ENCODE peak calls at places on chromosome 4, in ten cellular contexts. One of them, this sample, is unnamed.
A peak's percentile ranks its signal among the peaks of the same experiment; 100 is the strongest.

GRCh38 chr4:2809610-2810180 is 16.8 kb downstream of the SH3BP2 start:
- DNase-seq in body of pancreas: no peak
- DNase-seq in sigmoid colon: no peak
- DNase-seq in HCT116: no peak
- DNase-seq in tibial nerve: no peak
- DNase-seq in right lobe of liver: no peak
- DNase-seq in Peyer's patch: no peak
- DNase-seq in transverse colon: no peak
- DNase-seq in breast epithelium: no peak
- DNase-seq in gastrocnemius medialis: no peak
- DNase-seq in this sample: peak; percentile 61

GRCh38 chr4:8559524-8560264 is 20.5 kb upstream of the GPR78 start:
- DNase-seq in transverse colon: no peak
- DNase-seq in tibial nerve: no peak
- DNase-seq in breast epithelium: no peak
- DNase-seq in Peyer's patch: peak; percentile 28
- DNase-seq in HCT116: no peak
- DNase-seq in sigmoid colon: no peak
- DNase-seq in body of pancreas: no peak
- DNase-seq in gastrocnemius medialis: no peak
- DNase-seq in right lobe of liver: no peak
- DNase-seq in this sample: no peak

GRCh38 chr4:121791481-121791880 is 9.6 kb upstream of the EXOSC9 start:
- DNase-seq in gastrocnemius medialis: no peak
- DNase-seq in breast epithelium: no peak
- DNase-seq in sigmoid colon: no peak
- DNase-seq in body of pancreas: no peak
- DNase-seq in tibial nerve: no peak
- DNase-seq in HCT116: no peak
- DNase-seq in Peyer's patch: no peak
- DNase-seq in right lobe of liver: no peak
- DNase-seq in transverse colon: no peak
- DNase-seq in this sample: no peak

GRCh38 chr4:174523003-174523693 is 860 bp upstream of the HPGD start:
- DNase-seq in breast epithelium: no peak
- DNase-seq in right lobe of liver: peak; percentile 51
- DNase-seq in tibial nerve: peak; percentile 7
- DNase-seq in gastrocnemius medialis: no peak
- DNase-seq in HCT116: no peak
- DNase-seq in body of pancreas: no peak
- DNase-seq in Peyer's patch: no peak
- DNase-seq in transverse colon: peak; percentile 12
- DNase-seq in sigmoid colon: no peak
- DNase-seq in this sample: no peak

GRCh38 chr4:14888790-14889189 is 113.5 kb upstream of the CPEB2 start:
- DNase-seq in breast epithelium: no peak
- DNase-seq in body of pancreas: no peak
- DNase-seq in gastrocnemius medialis: no peak
- DNase-seq in HCT116: no peak
- DNase-seq in tibial nerve: no peak
- DNase-seq in transverse colon: no peak
- DNase-seq in Peyer's patch: no peak
- DNase-seq in sigmoid colon: no peak
- DNase-seq in right lobe of liver: no peak
- DNase-seq in this sample: no peak

GRCh38 chr4:81746071-81746470 is 274.4 kb upstream of the RASGEF1B start:
- DNase-seq in body of pancreas: no peak
- DNase-seq in breast epithelium: no peak
- DNase-seq in sigmoid colon: no peak
- DNase-seq in right lobe of liver: no peak
- DNase-seq in gastrocnemius medialis: no peak
- DNase-seq in transverse colon: no peak
- DNase-seq in HCT116: no peak
- DNase-seq in tibial nerve: no peak
- DNase-seq in Peyer's patch: no peak
- DNase-seq in this sample: no peak

GRCh38 chr4:3399277-3400194 is 42.2 kb upstream of the HGFAC start:
- DNase-seq in gastrocnemius medialis: no peak
- DNase-seq in right lobe of liver: peak; percentile 72
- DNase-seq in tibial nerve: no peak
- DNase-seq in Peyer's patch: no peak
- DNase-seq in transverse colon: no peak
- DNase-seq in body of pancreas: no peak
- DNase-seq in breast epithelium: no peak
- DNase-seq in HCT116: peak; percentile 18
- DNase-seq in sigmoid colon: peak; percentile 28
- DNase-seq in this sample: no peak

GRCh38 chr4:102143433-102143832 is 201.8 kb downstream of the SLC39A8 start:
- DNase-seq in HCT116: no peak
- DNase-seq in body of pancreas: no peak
- DNase-seq in transverse colon: no peak
- DNase-seq in breast epithelium: no peak
- DNase-seq in tibial nerve: no peak
- DNase-seq in Peyer's patch: no peak
- DNase-seq in sigmoid colon: no peak
- DNase-seq in gastrocnemius medialis: no peak
- DNase-seq in right lobe of liver: no peak
- DNase-seq in this sample: no peak

GRCh38 chr4:33107813-33108212 is 2387.6 kb downstream of the PCDH7 start:
- DNase-seq in gastrocnemius medialis: no peak
- DNase-seq in breast epithelium: no peak
- DNase-seq in tibial nerve: no peak
- DNase-seq in right lobe of liver: no peak
- DNase-seq in sigmoid colon: no peak
- DNase-seq in HCT116: no peak
- DNase-seq in body of pancreas: no peak
- DNase-seq in Peyer's patch: no peak
- DNase-seq in transverse colon: no peak
- DNase-seq in this sample: no peak

GRCh38 chr4:71396382-71396781 is 57.6 kb downstream of the SLC4A4 start:
- DNase-seq in breast epithelium: no peak
- DNase-seq in HCT116: no peak
- DNase-seq in right lobe of liver: no peak
- DNase-seq in transverse colon: no peak
- DNase-seq in Peyer's patch: no peak
- DNase-seq in body of pancreas: no peak
- DNase-seq in tibial nerve: no peak
- DNase-seq in gastrocnemius medialis: no peak
- DNase-seq in sigmoid colon: no peak
- DNase-seq in this sample: no peak

GRCh38 chr4:183600189-183600685 is 58.7 kb downstream of the RWDD4 start:
- DNase-seq in tibial nerve: no peak
- DNase-seq in HCT116: no peak
- DNase-seq in body of pancreas: no peak
- DNase-seq in Peyer's patch: no peak
- DNase-seq in sigmoid colon: no peak
- DNase-seq in gastrocnemius medialis: no peak
- DNase-seq in breast epithelium: no peak
- DNase-seq in right lobe of liver: no peak
- DNase-seq in transverse colon: no peak
- DNase-seq in this sample: no peak

GRCh38 chr4:183101956-183102480 is 3.0 kb downstream of the WWC2 start:
- DNase-seq in body of pancreas: no peak
- DNase-seq in gastrocnemius medialis: no peak
- DNase-seq in sigmoid colon: no peak
- DNase-seq in breast epithelium: no peak
- DNase-seq in right lobe of liver: no peak
- DNase-seq in transverse colon: no peak
- DNase-seq in tibial nerve: no peak
- DNase-seq in Peyer's patch: no peak
- DNase-seq in HCT116: no peak
- DNase-seq in this sample: no peak

GRCh38 chr4:147822128-147822527 is 90.2 kb downstream of the ARHGAP10 start:
- DNase-seq in Peyer's patch: no peak
- DNase-seq in tibial nerve: peak; percentile 98
- DNase-seq in right lobe of liver: peak; percentile 90
- DNase-seq in HCT116: no peak
- DNase-seq in transverse colon: peak; percentile 58
- DNase-seq in gastrocnemius medialis: peak; percentile 94
- DNase-seq in body of pancreas: peak; percentile 98
- DNase-seq in breast epithelium: no peak
- DNase-seq in sigmoid colon: peak; percentile 94
- DNase-seq in this sample: peak; percentile 94

DNA sequence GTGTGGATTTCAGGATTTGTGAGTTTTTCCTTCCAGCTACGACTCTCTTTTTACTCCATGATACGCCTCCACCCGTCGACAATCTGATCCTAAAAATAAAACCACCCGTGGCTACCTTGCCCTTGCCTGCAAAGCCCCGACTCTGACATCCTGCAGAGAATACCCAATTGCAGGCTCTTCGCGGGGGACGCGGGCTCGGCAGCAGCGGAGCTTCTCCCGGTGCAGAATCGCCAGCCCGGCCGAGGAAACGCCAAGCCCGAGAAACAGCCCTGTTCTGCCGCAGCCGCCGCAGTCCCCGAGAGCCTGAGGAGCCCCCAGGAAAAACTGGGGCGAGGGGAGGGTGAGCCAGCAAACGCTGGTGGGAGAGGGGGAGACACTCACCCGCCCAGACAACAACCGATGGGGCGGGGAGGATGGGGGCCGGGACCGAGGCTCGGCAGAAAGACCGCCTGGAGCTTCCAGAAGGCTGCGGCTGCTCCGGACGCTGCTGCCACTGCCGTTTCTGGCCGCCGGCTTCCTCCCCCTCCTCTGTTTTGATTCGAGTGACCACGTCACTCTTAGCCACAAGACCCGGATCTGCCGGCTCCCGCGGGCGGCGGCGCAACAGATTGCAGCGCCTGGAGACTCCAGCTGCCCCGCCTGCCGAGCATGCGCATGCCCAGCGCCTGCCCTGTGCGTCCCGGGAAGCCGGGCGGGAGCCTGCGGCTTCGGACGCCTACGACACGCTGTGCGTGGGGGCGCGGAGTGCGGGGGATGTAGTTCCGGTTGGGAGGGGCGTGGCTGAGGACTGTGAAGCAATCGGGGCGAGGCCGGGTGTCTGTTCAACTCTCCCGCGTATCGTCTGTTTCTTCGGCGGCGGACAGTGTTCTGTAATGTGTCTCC is at the start of gene SMIM14:
- DNase-seq in tibial nerve: peak; percentile 97
- DNase-seq in gastrocnemius medialis: peak; percentile 97
- DNase-seq in right lobe of liver: peak; percentile 99
- DNase-seq in transverse colon: peak; percentile 99
- DNase-seq in Peyer's patch: peak; percentile 98
- DNase-seq in breast epithelium: peak; percentile 98
- DNase-seq in HCT116: peak; percentile 93
- DNase-seq in body of pancreas: peak; percentile 99
- DNase-seq in sigmoid colon: peak; percentile 100
- DNase-seq in this sample: peak; percentile 99
- TF ChIP-seq CTCF in tibial nerve: no peak
- TF ChIP-seq CTCF in gastrocnemius medialis: peak; percentile 35
- TF ChIP-seq CTCF in right lobe of liver: no peak
- TF ChIP-seq CTCF in transverse colon: no peak
- TF ChIP-seq CTCF in Peyer's patch: peak; percentile 32
- TF ChIP-seq CTCF in breast epithelium: no peak
- TF ChIP-seq CTCF in HCT116: no peak
- TF ChIP-seq CTCF in body of pancreas: no peak
- TF ChIP-seq CTCF in sigmoid colon: no peak
- TF ChIP-seq CTCF in this sample: peak; percentile 56

DNA sequence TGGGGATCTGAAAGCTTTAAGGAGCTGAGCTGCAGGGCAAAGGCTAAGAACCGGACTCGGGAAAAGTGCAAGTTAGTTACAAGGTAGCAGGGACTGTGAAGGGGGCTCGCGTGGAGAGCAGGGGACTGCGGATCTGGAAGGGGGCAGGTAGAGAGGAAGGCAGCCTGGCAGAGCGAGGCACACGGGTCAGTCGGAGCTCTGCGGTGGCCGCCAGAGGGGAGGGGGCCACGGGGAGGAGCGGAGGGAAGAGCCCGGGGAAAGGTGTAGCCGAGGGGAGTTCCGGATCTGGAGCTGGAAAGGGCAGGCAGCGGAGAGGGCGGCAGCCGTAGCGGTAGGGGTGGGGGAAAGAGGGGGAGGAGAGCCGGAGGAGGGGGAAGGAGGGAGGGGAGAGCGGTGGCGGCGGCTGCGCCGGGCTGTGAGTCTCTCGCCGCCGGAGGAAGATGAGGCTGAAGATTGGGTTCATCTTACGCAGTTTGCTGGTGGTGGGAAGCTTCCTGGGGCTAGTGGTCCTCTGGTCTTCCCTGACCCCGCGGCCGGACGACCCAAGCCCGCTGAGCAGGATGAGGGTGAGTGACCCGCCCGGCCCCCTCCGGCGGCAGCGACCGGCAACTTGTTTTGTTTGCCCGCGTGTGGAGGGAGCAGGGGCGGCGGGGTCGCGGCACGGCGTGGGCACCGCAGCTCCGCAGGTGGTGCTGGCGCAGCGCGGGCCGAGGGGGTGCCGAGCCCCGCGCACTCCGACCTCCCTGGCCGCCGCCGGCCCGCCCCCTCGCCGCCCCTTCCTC is at the start of gene GALNT7:
- DNase-seq in transverse colon: peak; percentile 83
- DNase-seq in Peyer's patch: peak; percentile 88
- DNase-seq in right lobe of liver: peak; percentile 63
- DNase-seq in breast epithelium: peak; percentile 80
- DNase-seq in sigmoid colon: peak; percentile 87
- DNase-seq in body of pancreas: peak; percentile 84
- DNase-seq in gastrocnemius medialis: peak; percentile 28
- DNase-seq in tibial nerve: peak; percentile 17
- DNase-seq in HCT116: no peak
- DNase-seq in this sample: peak; percentile 84
- TF ChIP-seq POLR2A in transverse colon: no peak
- TF ChIP-seq POLR2A in Peyer's patch: peak; percentile 10
- TF ChIP-seq POLR2A in right lobe of liver: no peak
- TF ChIP-seq POLR2A in breast epithelium: no peak
- TF ChIP-seq POLR2A in sigmoid colon: no peak
- TF ChIP-seq POLR2A in body of pancreas: peak; percentile 75
- TF ChIP-seq POLR2A in gastrocnemius medialis: no peak
- TF ChIP-seq POLR2A in tibial nerve: no peak
- TF ChIP-seq POLR2A in HCT116: peak; percentile 55
- TF ChIP-seq POLR2A in this sample: no peak

DNA sequence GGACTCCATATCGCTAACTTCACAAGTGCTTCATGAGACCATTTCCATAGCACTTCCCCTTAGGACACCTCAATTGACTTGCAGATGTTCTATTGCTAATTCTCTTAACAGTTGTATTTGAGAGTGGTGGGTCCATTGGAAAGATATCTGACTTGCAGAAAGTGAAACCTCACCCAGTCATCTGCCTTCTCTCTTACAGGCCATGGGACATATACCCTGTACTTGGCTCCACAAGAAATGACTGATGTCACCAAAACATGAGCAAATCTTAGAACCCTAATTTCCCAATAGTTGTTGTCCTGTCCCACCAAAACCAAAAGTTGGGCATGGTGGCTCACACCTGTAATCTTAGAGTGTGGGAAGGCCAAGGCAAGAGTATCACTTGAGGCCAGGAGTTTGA is 101.9 kb upstream of the MAML3 start:
- DNase-seq in tibial nerve: no peak
- DNase-seq in body of pancreas: no peak
- DNase-seq in gastrocnemius medialis: no peak
- DNase-seq in Peyer's patch: no peak
- DNase-seq in HCT116: no peak
- DNase-seq in right lobe of liver: no peak
- DNase-seq in breast epithelium: no peak
- DNase-seq in transverse colon: no peak
- DNase-seq in sigmoid colon: no peak
- DNase-seq in this sample: no peak
- H3K4me1 ChIP-seq in tibial nerve: peaks cover 5% of the 10 kb centered on the region
- H3K4me1 ChIP-seq in body of pancreas: peaks cover 17% of the 10 kb centered on the region
- H3K4me1 ChIP-seq in gastrocnemius medialis: peaks cover 15% of the 10 kb centered on the region
- H3K4me1 ChIP-seq in Peyer's patch: no peaks in the 10 kb centered on the region
- H3K4me1 ChIP-seq in HCT116: peaks cover 2% of the 10 kb centered on the region
- H3K4me1 ChIP-seq in right lobe of liver: no peaks in the 10 kb centered on the region
- H3K4me1 ChIP-seq in breast epithelium: no peaks in the 10 kb centered on the region
- H3K4me1 ChIP-seq in transverse colon: peaks cover 15% of the 10 kb centered on the region
- H3K4me1 ChIP-seq in sigmoid colon: peaks cover 42% of the 10 kb centered on the region
- H3K4me1 ChIP-seq in this sample: peaks cover 12% of the 10 kb centered on the region

GRCh38 chr4:88696620-88697019 is 1.0 kb downstream of the NAP1L5 start:
- DNase-seq in HCT116: no peak
- DNase-seq in transverse colon: no peak
- DNase-seq in tibial nerve: no peak
- DNase-seq in gastrocnemius medialis: no peak
- DNase-seq in Peyer's patch: no peak
- DNase-seq in right lobe of liver: no peak
- DNase-seq in sigmoid colon: no peak
- DNase-seq in breast epithelium: no peak
- DNase-seq in body of pancreas: no peak
- DNase-seq in this sample: no peak
- TF ChIP-seq CTCF in HCT116: no peak
- TF ChIP-seq CTCF in transverse colon: no peak
- TF ChIP-seq CTCF in tibial nerve: no peak
- TF ChIP-seq CTCF in gastrocnemius medialis: no peak
- TF ChIP-seq CTCF in Peyer's patch: no peak
- TF ChIP-seq CTCF in right lobe of liver: no peak
- TF ChIP-seq CTCF in sigmoid colon: no peak
- TF ChIP-seq CTCF in breast epithelium: no peak
- TF ChIP-seq CTCF in body of pancreas: no peak
- TF ChIP-seq CTCF in this sample: no peak